ENCODE peak calls at places on chromosomes 5 and 9, in eight cellular contexts. L is GM13976, V is right lobe of liver, Y is lower lobe of right lung, O is bronchial epithelial cell, M is thyroid gland, R is astrocyte of the cerebellum, E is IMR-90. C is an unnamed sample.

GRCh38 chr5:81408496-81408895 is 14.6 kb upstream of the ACOT12 start:
- DNase-seq in L (no peak), V (no peak), Y (no peak), O (no peak), M (no peak), R (no peak), E (no peak), C (no peak)

GRCh38 chr9:107674937-107675277 is 185.3 kb upstream of the KLF4 start:
- DNase-seq in L (no peak), V (no peak), Y (peak; percentile 53), O (no peak), M (peak; percentile 3), R (no peak), E (no peak), C (no peak)

GRCh38 chr9:74284596-74284995 is 212.5 kb upstream of the RORB start:
- DNase-seq in L (no peak), V (no peak), Y (no peak), O (peak; percentile 39), M (no peak), R (peak; percentile 4), E (no peak), C (no peak)

GRCh38 chr9:114908796-114909448 is 21.5 kb downstream of the TNFSF8 start:
- DNase-seq in L (no peak), V (no peak), Y (no peak), O (peak; percentile 55), M (no peak), R (no peak), E (peak; percentile 63), C (no peak)

GRCh38 chr5:190366-191035 is 794 bp upstream of the LRRC14B start:
- DNase-seq in L (no peak), V (no peak), Y (no peak), O (no peak), M (peak; percentile 40), R (no peak), E (no peak), C (no peak)

GRCh38 chr9:116300360-116300759 is 146.8 kb downstream of the PAPPA start:
- DNase-seq in L (no peak), V (no peak), Y (no peak), O (no peak), M (no peak), R (no peak), E (no peak), C (no peak)

GRCh38 chr5:25662610-25663009 is 1017.8 kb upstream of the CDH10 start:
- DNase-seq in L (no peak), V (no peak), Y (no peak), O (no peak), M (no peak), R (no peak), E (no peak), C (no peak)

GRCh38 chr5:72633649-72634048 is 126.4 kb upstream of the ZNF366 start:
- DNase-seq in L (no peak), V (no peak), Y (no peak), O (no peak), M (no peak), R (peak; percentile 40), E (peak; percentile 82), C (no peak)

GRCh38 chr9:128787583-128788156 is 617 bp downstream of the TBC1D13 start:
- DNase-seq in L (no peak), V (no peak), Y (no peak), O (peak; percentile 13), M (peak; percentile 35), R (no peak), E (no peak), C (no peak)

GRCh38 chr5:139711852-139712171 is 63.7 kb downstream of the CXXC5 start:
- DNase-seq in L (no peak), V (no peak), Y (no peak), O (no peak), M (peak; percentile 67), R (no peak), E (no peak), C (no peak)

DNA sequence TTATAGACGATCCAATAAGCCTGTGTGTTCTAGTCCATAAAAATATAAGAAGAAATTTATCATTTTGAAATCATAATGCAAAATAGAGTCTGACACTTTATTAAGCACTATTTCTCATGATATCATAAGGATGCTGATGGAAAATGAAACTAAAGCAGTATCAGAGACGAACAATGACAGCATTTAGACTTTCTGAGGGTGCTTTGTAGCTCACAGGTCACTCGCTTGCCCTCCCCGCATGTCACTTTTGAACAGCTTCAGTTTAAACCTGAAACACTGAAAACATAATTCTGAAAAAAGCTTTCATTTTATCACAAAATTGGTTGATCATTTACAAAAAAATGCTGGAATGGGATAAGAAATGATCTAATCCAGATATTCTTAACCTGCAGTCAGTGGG is 247.1 kb downstream of the EBF1 start:
- DNase-seq in L (peak; percentile 26), V (no peak), Y (no peak), O (no peak), M (no peak), R (no peak), E (no peak), C (no peak)
- TF ChIP-seq CTCF in L (no peak), V (no peak), Y (no peak), O (no peak), M (no peak), R (no peak), E (no peak), C (no peak)

GRCh38 chr5:179818746-179819295 is 1.9 kb upstream of the SQSTM1 start:
- DNase-seq in L (peak; percentile 96), V (peak; percentile 98), Y (peak; percentile 97), O (peak; percentile 84), M (peak; percentile 98), R (peak; percentile 76), E (peak; percentile 95), C (peak; percentile 93)
- TF ChIP-seq CTCF in L (no peak), V (no peak), Y (no peak), O (no peak), M (no peak), R (no peak), E (no peak), C (no peak)

DNA sequence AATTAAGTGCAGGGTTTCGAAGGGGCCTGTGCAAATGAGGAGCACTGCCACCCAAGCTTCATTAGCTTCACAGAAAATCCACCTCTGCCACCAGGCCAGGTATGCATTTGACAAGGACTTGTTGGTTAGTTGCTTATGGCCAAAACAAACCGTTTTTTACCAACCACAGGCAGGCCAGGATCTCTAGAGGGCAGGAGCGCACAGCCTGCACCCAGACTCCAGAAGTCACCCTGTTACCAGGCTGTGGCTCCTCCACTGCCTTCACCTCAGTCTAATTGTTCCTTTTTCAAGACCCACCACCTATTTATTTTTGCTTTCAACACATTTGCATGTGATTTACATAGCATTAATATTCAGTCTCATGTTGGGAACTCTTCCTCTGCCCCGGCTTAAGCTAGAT is 78.3 kb upstream of the HSPA9 start:
- DNase-seq in L (no peak), V (no peak), Y (no peak), O (peak; percentile 47), M (no peak), R (no peak), E (peak; percentile 35), C (no peak)
- TF ChIP-seq CTCF in L (peak; percentile 10), V (peak; percentile 14), Y (no peak), O (peak; percentile 62), M (no peak), R (peak; percentile 38), E (peak; percentile 42), C (no peak)

GRCh38 chr5:168291961-168292782 is 727 bp downstream of the WWC1 start:
- DNase-seq in L (peak; percentile 54), V (peak; percentile 59), Y (no peak), O (no peak), M (peak; percentile 62), R (no peak), E (peak; percentile 43), C (no peak)
- TF ChIP-seq CTCF in L (peak; percentile 14), V (no peak), Y (no peak), O (peak; percentile 20), M (no peak), R (no peak), E (peak; percentile 20), C (no peak)

DNA sequence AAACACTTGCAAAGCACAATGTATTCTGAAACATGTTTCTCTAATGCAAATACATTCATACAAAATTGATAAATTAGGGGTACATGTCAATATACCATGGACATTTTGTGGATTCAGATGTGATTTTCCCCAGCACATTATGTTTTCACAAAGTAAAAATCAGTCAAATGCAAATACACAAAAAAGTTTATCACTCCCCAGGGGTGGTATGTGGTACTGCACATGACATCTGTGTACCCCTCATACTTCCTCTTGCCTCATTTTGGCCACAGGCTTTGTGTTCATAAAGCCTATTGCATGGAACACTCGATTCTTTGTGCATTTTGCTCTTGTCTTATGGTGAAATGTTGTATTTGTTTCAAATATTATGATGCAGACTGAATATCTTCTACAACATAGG is 116.8 kb upstream of the PDE4D start:
- DNase-seq in L (no peak), V (no peak), Y (no peak), O (no peak), M (no peak), R (no peak), E (no peak), C (no peak)
- TF ChIP-seq CTCF in L (no peak), V (no peak), Y (no peak), O (no peak), M (no peak), R (peak; percentile 14), E (no peak), C (no peak)

GRCh38 chr5:7849531-7850240 is 1.2 kb downstream of the CFAP90 start:
- DNase-seq in L (no peak), V (no peak), Y (no peak), O (no peak), M (peak; percentile 10), R (no peak), E (no peak), C (no peak)
- TF ChIP-seq CTCF in L (no peak), V (no peak), Y (no peak), O (peak; percentile 25), M (no peak), R (no peak), E (no peak), C (no peak)

DNA sequence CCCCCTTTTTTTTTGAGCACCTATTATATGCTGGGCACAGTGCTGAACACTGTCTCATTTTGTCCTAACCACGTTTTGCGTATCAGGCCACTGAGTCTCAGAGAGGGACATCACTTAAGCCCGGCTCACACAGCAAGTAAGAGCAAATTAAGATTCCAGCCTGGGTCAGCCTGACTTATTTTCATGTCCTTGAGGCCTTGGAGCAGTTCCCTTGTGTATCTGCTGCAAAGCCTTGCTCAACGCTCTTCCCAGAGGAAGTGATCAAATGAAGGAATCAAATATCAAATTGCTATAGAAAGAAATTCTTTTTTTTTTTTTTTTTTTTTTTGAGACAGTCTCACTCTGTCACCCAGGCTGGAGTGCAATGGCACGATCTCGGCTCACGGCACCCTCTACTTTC is 30.7 kb downstream of the ERGIC1 start:
- DNase-seq in L (no peak), V (no peak), Y (no peak), O (no peak), M (no peak), R (no peak), E (peak; percentile 37), C (no peak)
- TF ChIP-seq CTCF in L (no peak), V (no peak), Y (no peak), O (no peak), M (no peak), R (no peak), E (no peak), C (no peak)